ENCODE peak calls at places on chromosomes 7 and 10, in eight cellular contexts. B is neural crest cell, H is heart right ventricle, C is HFFc6, F is RWPE1, M is A549, S is choroid plexus epithelial cell, O is IMR-90. Q is an unnamed sample.

GRCh38 chr7:78315119-78315518 is 516.5 kb downstream of the PHTF2 start:
- DNase-seq in B (no peak), H (no peak), C (no peak), F (no peak), M (no peak), S (no peak), O (no peak), Q (no peak)

GRCh38 chr10:91206427-91206826 is 14.0 kb upstream of the PCGF5 start:
- DNase-seq in B (no peak), H (no peak), C (no peak), F (no peak), M (no peak), S (no peak), O (no peak), Q (no peak)

GRCh38 chr10:28343252-28343651 is 40.4 kb upstream of the MPP7 start:
- DNase-seq in B (no peak), H (no peak), C (no peak), F (no peak), M (no peak), S (no peak), O (no peak), Q (no peak)

GRCh38 chr10:95328013-95328412 is 37.2 kb upstream of the PDLIM1 start:
- DNase-seq in B (no peak), H (no peak), C (no peak), F (no peak), M (no peak), S (no peak), O (no peak), Q (no peak)

GRCh38 chr10:122974543-122975064 is 5.6 kb upstream of the PSTK start:
- DNase-seq in B (no peak), H (no peak), C (no peak), F (no peak), M (no peak), S (no peak), O (no peak), Q (no peak)

GRCh38 chr10:132938472-132939329 is 3.7 kb downstream of the CFAP46 start:
- DNase-seq in B (no peak), H (no peak), C (no peak), F (no peak), M (peak; percentile 40), S (peak; percentile 25), O (no peak), Q (peak; percentile 59)

GRCh38 chr7:148107741-148108140 is 482.8 kb upstream of the C7orf33 start:
- DNase-seq in B (no peak), H (no peak), C (no peak), F (no peak), M (no peak), S (no peak), O (no peak), Q (no peak)

GRCh38 chr10:68406111-68406814 is 814 bp downstream of the RUFY2 start:
- DNase-seq in B (peak; percentile 65), H (peak; percentile 57), C (peak; percentile 43), F (peak; percentile 53), M (peak; percentile 72), S (peak; percentile 84), O (peak; percentile 58), Q (peak; percentile 75)

GRCh38 chr7:79452495-79453265 is 787 bp downstream of the MAGI2 start:
- DNase-seq in B (peak; percentile 19), H (peak; percentile 29), C (no peak), F (peak; percentile 13), M (peak; percentile 11), S (peak; percentile 36), O (peak; percentile 26), Q (peak; percentile 46)

GRCh38 chr7:43385309-43385680 is 197.6 kb upstream of the STK17A start:
- DNase-seq in B (no peak), H (no peak), C (no peak), F (peak; percentile 19), M (no peak), S (no peak), O (no peak), Q (no peak)

GRCh38 chr10:51206471-51206870 is 132.2 kb downstream of the PRKG1 start:
- DNase-seq in B (no peak), H (no peak), C (no peak), F (no peak), M (no peak), S (no peak), O (no peak), Q (no peak)

GRCh38 chr7:99098824-99099498 is 44.9 kb downstream of the SMURF1 start:
- DNase-seq in B (no peak), H (no peak), C (peak; percentile 39), F (peak; percentile 28), M (peak; percentile 76), S (peak; percentile 82), O (no peak), Q (no peak)

GRCh38 chr10:88411772-88412349 is 171.3 kb downstream of the RNLS start:
- DNase-seq in B (no peak), H (no peak), C (no peak), F (no peak), M (no peak), S (no peak), O (peak; percentile 18), Q (no peak)

DNA sequence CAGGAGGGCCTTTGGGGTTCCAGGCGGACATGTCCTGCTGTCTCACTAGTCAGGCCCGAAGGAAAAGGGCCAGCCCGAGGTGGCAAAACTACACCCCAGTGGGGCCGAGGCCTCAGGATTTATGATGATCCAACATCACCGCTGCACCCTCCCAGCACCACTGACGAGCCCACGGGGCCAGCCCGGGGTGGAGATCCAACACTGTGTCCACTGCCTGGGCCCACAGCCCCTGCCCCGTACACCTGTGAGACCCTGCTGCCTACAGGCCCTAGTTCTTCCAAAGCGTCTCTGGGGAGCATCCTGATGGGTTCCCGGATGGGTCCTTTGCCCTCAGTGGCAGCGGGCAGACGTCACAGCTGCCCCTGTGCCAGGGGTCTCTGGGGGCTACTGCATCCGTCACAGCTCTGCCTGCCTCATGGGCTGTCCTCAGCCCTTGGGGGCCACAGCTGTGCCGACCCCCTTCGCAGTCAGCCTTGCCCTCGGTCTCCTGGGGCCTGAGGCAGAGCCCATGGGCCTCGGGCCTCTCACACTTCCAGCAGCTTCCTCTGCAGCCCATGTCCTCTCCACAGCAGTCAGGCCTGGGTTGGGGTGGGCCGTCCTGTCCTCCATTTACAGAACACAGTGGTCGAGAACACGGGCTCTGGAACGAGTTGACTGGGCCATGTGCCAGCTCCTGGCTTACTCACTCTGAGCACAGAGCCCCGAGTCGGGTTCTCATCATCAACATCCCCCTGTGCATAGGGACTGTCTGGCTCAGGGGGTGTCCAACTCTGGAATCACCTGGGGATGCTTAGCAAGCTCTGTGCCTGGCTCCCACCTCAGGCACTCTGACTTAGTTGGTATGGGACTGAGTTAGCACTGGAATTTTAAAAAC is 64.9 kb downstream of the FOXL3 start:
- DNase-seq in B (no peak), H (peak; percentile 2), C (no peak), F (no peak), M (no peak), S (no peak), O (no peak), Q (no peak)
- TF ChIP-seq CTCF in B (no peak), H (no peak), C (no peak), F (no peak), M (no peak), S (no peak), O (no peak), Q (no peak)

DNA sequence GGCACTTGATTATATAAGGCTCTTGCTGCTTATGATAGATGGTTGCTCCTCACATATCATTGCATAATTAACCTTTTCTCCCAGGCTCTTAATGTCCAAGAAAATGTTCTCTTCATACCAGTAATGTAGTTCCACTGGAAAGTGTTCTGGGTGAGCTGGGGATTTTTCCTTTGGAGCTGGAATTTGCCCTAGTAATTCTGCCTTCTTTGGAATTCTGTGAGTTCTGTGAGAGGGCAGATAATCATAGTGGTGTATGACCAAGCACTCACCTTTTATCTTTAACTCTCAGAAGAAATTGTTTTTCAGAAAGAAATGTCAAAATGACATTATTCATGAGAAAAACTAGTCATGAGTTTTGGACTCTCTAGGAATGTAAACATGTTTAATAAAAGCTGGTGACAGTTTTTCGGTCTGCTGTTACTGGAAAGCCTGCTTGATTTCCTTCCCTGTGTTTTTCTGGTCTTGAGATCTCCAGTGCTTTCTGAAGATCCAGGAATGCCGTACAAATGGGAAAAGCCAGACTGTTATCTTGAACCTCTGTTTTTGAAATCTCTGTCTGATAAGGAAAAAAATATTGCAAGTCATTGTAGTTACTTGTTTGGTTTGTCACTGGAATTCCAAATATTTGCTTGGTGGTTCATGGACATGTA is 148.3 kb upstream of the PRPS1L1 start:
- DNase-seq in B (no peak), H (no peak), C (no peak), F (no peak), M (peak; percentile 50), S (peak; percentile 5), O (no peak), Q (no peak)
- TF ChIP-seq CTCF in B (no peak), H (no peak), C (no peak), F (no peak), M (no peak), S (no peak), O (no peak), Q (no peak)

DNA sequence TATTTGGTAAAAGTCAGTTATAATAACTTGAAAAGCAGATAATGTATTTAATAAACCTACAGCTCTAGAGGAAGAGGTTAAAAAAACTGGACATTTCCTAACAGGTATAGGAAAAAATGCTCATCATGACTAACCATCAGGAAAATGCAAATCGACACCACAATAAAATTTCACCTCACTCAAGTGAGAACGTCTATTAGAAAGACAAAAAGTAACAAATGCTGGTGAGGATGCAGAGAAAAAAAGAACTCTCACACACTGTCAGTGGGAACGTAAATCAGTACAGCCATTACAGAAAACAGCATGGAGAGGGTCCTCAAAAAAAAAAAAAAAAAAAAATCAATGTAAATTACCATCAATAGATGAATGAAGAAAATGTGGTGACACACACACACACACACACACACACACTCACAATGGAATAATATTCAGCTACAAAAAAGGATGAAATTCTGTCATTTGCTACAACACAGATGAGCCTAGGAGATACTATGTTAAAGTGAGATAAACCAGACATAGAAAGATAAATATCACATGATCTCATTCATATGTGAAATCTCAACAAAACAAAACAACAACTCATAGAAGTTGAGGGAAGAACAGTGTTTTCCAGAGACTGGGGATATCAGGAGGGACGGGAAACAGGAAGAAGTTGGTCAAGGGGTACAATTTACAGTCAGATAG is 20.1 kb downstream of the EPC1 start:
- DNase-seq in B (no peak), H (no peak), C (no peak), F (no peak), M (no peak), S (no peak), O (no peak), Q (no peak)
- TF ChIP-seq CTCF in B (no peak), H (no peak), C (no peak), F (no peak), M (no peak), S (no peak), O (no peak), Q (no peak)

DNA sequence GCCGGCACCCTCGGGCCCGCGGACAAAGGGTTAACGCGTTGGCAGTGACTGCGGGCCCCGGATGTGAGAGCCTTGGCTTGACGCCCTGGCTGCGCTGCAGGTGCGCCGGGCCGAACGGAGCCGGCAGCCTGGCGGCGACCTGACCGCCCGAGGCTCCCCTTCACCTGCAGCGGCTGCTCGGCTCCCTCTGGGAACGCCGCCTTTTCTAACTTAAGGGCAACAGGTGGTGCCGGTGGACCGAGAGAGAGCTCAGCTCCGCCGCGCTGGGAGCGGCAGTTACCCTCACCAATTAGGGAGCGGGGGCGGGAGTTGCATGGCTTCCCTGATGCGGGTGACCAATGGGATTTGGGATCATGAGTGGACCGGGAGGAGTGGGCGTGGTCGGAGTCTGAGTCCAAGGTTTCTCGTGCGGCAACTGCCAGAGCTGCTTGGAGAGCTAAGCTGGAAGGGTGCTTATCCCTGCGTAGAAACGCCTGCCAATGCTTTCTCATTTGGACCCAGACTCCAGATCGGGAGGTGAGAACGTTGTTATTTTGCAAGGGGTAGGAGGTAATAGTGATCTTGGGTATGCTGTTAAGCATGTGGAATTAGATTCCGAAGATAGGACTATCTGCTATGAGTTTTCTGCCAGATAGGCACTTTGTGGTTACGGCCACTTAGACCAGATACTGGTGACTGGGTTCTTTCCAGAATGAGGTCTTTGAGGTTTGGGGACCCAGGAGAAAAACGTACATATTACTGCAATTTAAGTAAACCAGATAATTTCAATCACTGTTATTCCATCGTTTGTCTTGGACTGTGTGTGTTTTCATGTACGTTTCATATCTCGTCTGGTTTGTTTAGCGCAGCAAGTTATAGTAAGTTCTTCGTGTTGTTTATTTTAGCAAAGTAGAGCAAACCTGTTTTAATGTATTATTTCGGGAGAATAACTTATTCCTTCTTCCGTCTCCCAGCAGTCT is at the start of gene ARL4A:
- DNase-seq in B (peak; percentile 96), H (peak; percentile 97), C (peak; percentile 97), F (peak; percentile 100), M (peak; percentile 98), S (peak; percentile 99), O (peak; percentile 98), Q (peak; percentile 98)
- TF ChIP-seq CTCF in B (no peak), H (no peak), C (no peak), F (peak; percentile 18), M (peak; percentile 46), S (peak; percentile 52), O (peak; percentile 63), Q (no peak)